ENCODE peak calls at places on chromosomes 13 and 19, in six cellular contexts. S is H9, X is neuronal stem cell, W is IMR-90, E is mesenchymal stem cell, N is trophoblast cell. R is an unnamed sample.
A peak's percentile ranks its signal among the peaks of the same experiment; 100 is the strongest.

GRCh38 chr19:7911509-7912143 is 3.0 kb upstream of the TGFBR3L start:
- DNase-seq in S (no peak), X (no peak), W (no peak), E (no peak), N (no peak), R (no peak)

GRCh38 chr19:38951187-38951586 is 20.4 kb downstream of the MRPS12 start:
- DNase-seq in S (no peak), X (no peak), W (no peak), E (no peak), N (no peak), R (no peak)

GRCh38 chr13:41458187-41458938 is 1.0 kb downstream of the RGCC start:
- DNase-seq in S (peak; percentile 42), X (no peak), W (peak; percentile 46), E (peak; percentile 34), N (peak; percentile 29), R (peak; percentile 43)

GRCh38 chr19:47330466-47330869 is 1.5 kb upstream of the C5AR2 start:
- DNase-seq in S (no peak), X (no peak), W (peak; percentile 59), E (peak; percentile 65), N (no peak), R (no peak)

GRCh38 chr13:51966186-51966585 is 45.1 kb downstream of the ATP7B start:
- DNase-seq in S (no peak), X (no peak), W (no peak), E (no peak), N (no peak), R (no peak)

GRCh38 chr13:99256709-99257108 is 1.5 kb downstream of the GPR18 start:
- DNase-seq in S (no peak), X (no peak), W (peak; percentile 58), E (peak; percentile 16), N (no peak), R (no peak)

GRCh38 chr19:18964121-18964520 is 23.1 kb upstream of the HOMER3 start:
- DNase-seq in S (no peak), X (no peak), W (no peak), E (no peak), N (no peak), R (no peak)

GRCh38 chr13:50678464-50679162 is 164.9 kb downstream of the DLEU7 start:
- DNase-seq in S (no peak), X (no peak), W (peak; percentile 60), E (peak; percentile 60), N (no peak), R (no peak)

GRCh38 chr19:52638601-52639000 is 446 bp upstream of the ZNF83 start:
- DNase-seq in S (no peak), X (no peak), W (peak; percentile 69), E (no peak), N (peak; percentile 54), R (peak; percentile 63)

GRCh38 chr19:1455336-1456120 is 5.6 kb downstream of the APC2 start:
- DNase-seq in S (peak; percentile 98), X (no peak), W (peak; percentile 30), E (peak; percentile 54), N (no peak), R (peak; percentile 84)

GRCh38 chr13:112486386-112487126 is 101.4 kb downstream of the TUBGCP3 start:
- DNase-seq in S (no peak), X (no peak), W (peak; percentile 35), E (no peak), N (no peak), R (no peak)

GRCh38 chr13:85236431-85236830 is 562.8 kb downstream of the SLITRK6 start:
- DNase-seq in S (no peak), X (no peak), W (peak; percentile 54), E (no peak), N (no peak), R (no peak)

GRCh38 chr13:102798653-102799543 is at the start of the genes BIVM and POGLUT2:
- DNase-seq in S (peak; percentile 96), X (peak; percentile 86), W (peak; percentile 91), E (peak; percentile 92), N (peak; percentile 91), R (peak; percentile 97)
- H4K8ac ChIP-seq in S (no peak within 1 kb of the TSS), X (no peak within 1 kb of the TSS), W (peak within 1 kb of the TSS; percentile 92), E (peak within 1 kb of the TSS; percentile 93), N (peak within 1 kb of the TSS; percentile 89), R (no peak within 1 kb of the TSS)

DNA sequence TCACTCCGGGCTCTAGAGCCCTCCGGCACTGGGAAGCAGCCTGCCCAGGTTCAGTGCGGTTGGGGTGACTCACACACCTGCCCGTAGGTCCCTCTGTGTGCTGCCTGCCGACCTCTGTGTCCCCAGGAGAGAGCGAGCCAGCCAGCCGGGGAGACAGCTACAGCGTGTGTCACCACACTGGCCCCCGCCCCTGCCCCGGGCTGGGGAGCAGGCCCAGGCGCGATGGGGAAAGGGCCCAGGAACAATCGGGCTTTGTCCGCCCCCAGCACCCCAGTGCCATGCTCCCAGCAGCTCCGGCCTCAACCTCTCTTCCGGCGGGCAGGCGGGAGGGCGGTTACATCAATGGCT is at the start of gene KLK6:
- DNase-seq in S (peak; percentile 41), X (no peak), W (no peak), E (no peak), N (no peak), R (no peak)
- H4K8ac ChIP-seq in S (no peak within 1 kb of the TSS), X (peak within 1 kb of the TSS; percentile 27), W (no peak within 1 kb of the TSS), E (no peak within 1 kb of the TSS), N (peak within 1 kb of the TSS; percentile 88), R (no peak within 1 kb of the TSS)

DNA sequence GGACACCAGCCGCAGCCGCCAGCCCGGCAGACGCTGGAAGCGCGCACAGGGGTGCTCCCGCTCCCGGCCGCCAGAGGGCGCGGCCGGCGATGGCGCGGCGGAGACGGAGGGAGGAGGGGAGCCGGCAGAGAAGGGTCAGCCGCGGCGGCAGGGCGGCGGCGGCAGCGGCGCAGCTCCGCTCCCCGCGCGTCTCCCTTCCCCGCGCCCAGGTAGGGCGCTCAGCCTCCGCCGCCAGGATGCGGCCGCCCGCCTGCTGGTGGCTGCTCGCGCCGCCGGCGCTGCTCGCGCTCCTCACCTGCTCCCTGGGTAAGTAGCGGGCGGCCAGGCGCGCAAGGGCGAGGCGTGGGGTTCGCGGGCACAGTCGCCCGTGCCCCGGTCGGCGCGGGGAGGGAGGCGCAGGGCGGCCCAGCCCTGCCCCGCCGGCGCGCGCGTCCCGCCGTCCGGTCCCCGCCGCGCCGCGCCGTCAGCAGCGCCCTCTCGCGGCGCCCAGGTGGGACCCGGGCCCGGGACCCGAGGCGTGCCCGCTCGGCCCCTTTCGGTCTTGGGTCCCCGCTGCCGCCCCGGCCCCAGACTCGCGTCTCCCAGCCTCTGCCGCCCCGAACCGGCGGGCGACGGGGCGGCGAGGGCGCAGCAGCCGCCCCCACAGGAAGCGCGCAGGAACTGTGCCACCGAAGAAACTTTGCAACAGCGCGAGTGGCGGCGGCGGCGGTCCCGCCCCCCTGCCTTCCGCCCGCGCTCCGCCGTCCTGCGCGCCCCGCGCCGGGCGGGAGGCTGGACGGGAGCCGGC is at the start of gene B3GLCT:
- DNase-seq in S (peak; percentile 87), X (peak; percentile 86), W (peak; percentile 68), E (peak; percentile 74), N (peak; percentile 74), R (peak; percentile 85)
- H4K8ac ChIP-seq in S (no peak within 1 kb of the TSS), X (no peak within 1 kb of the TSS), W (peak within 1 kb of the TSS; percentile 67), E (peak within 1 kb of the TSS; percentile 96), N (peak within 1 kb of the TSS; percentile 97), R (peak within 1 kb of the TSS; percentile 81)

GRCh38 chr19:17522988-17523872 is 11.8 kb downstream of the PGLS start:
- DNase-seq in S (no peak), X (no peak), W (no peak), E (no peak), N (no peak), R (no peak)
- H4K8ac ChIP-seq in S (no peak overlapping the region), X (peak overlapping the region; percentile 65), W (no peak overlapping the region), E (peak overlapping the region; percentile 76), N (no peak overlapping the region), R (no peak overlapping the region)

GRCh38 chr19:37654525-37654832 is 786 bp downstream of the ZFP30 start:
- DNase-seq in S (no peak), X (no peak), W (peak; percentile 26), E (peak; percentile 50), N (no peak), R (no peak)
- H4K8ac ChIP-seq in S (no peak overlapping the region), X (no peak overlapping the region), W (peak overlapping the region; percentile 84), E (peak overlapping the region; percentile 91), N (peak overlapping the region; percentile 76), R (no peak overlapping the region)

DNA sequence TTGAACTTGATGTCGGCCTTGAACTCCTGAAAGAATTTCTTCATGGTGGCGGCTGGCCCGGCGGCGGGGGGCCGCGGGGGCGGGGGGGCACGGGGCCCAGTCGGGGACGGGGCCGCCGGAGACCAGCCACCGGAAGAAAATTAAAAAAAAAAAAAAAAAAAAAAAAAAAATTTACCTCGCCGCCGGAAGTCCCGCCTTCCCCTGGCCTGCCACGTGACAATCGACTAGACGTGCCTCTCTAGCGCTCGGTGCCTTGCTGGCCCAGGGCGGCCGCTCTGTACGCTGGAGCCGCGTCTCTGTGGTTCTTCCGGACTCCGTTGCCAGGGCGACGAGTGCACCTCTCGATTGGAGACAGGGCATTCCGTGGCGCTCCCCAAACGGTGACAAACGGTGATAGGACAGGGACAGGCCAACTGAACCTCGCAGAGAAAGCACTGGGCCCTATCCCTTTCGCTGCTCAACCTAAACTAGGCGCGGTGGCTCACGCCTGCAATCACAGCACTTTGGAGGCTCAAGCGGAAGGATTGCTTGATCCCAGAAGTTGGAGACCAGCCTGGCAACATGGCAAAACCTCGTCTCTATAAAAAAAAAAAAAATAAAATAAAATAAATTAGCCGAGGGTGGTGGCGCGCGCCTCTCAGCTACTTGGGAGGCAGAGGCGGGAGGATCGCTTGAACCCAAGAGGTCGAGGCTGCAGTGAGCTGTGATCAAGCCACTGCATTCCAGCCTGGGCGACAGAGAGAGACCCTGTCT is at the start of gene UBXN6:
- DNase-seq in S (peak; percentile 100), X (peak; percentile 99), W (peak; percentile 99), E (peak; percentile 99), N (peak; percentile 95), R (peak; percentile 99)
- H4K8ac ChIP-seq in S (no peak within 1 kb of the TSS), X (peak within 1 kb of the TSS; percentile 30), W (peak within 1 kb of the TSS; percentile 98), E (peak within 1 kb of the TSS; percentile 93), N (peak within 1 kb of the TSS; percentile 97), R (peak within 1 kb of the TSS; percentile 98)

GRCh38 chr13:101691326-101691725 is 238.9 kb downstream of the ITGBL1 start:
- DNase-seq in S (no peak), X (no peak), W (no peak), E (no peak), N (peak; percentile 22), R (no peak)
- H4K8ac ChIP-seq in S (no peak overlapping the region), X (no peak overlapping the region), W (no peak overlapping the region), E (no peak overlapping the region), N (no peak overlapping the region), R (no peak overlapping the region)